ENCODE peak calls at places on chromosome 4, in seven cellular contexts. One of them, this sample, is unnamed.

GRCh38 chr4:19983072-19983471 is 268.6 kb upstream of the SLIT2 start:
- DNase-seq in HFF-Myc: peak
- DNase-seq in kidney epithelial cell: no peak
- DNase-seq in BJ: peak
- DNase-seq in AG04450: peak
- DNase-seq in naive thymus-derived CD4-positive, alpha-beta T cell: no peak
- DNase-seq in GM23338: no peak
- DNase-seq in this sample: no peak

GRCh38 chr4:138910201-138910913 is 105.2 kb upstream of the NOCT start:
- DNase-seq in HFF-Myc: no peak
- DNase-seq in kidney epithelial cell: peak
- DNase-seq in BJ: no peak
- DNase-seq in AG04450: peak
- DNase-seq in naive thymus-derived CD4-positive, alpha-beta T cell: no peak
- DNase-seq in GM23338: no peak
- DNase-seq in this sample: no peak

GRCh38 chr4:141027421-141027820 is 105.8 kb downstream of the RNF150 start:
- DNase-seq in HFF-Myc: no peak
- DNase-seq in kidney epithelial cell: no peak
- DNase-seq in BJ: no peak
- DNase-seq in AG04450: no peak
- DNase-seq in naive thymus-derived CD4-positive, alpha-beta T cell: no peak
- DNase-seq in GM23338: no peak
- DNase-seq in this sample: no peak

GRCh38 chr4:52721968-52722814 is 29.0 kb downstream of the ERVMER34-1 start:
- DNase-seq in HFF-Myc: peak
- DNase-seq in kidney epithelial cell: peak
- DNase-seq in BJ: peak
- DNase-seq in AG04450: peak
- DNase-seq in naive thymus-derived CD4-positive, alpha-beta T cell: peak
- DNase-seq in GM23338: peak
- DNase-seq in this sample: peak

GRCh38 chr4:155433636-155434360 is 57.0 kb upstream of the MAP9 start:
- DNase-seq in HFF-Myc: no peak
- DNase-seq in kidney epithelial cell: no peak
- DNase-seq in BJ: no peak
- DNase-seq in AG04450: no peak
- DNase-seq in naive thymus-derived CD4-positive, alpha-beta T cell: no peak
- DNase-seq in GM23338: no peak
- DNase-seq in this sample: no peak

GRCh38 chr4:125572601-125573000 is 257.8 kb downstream of the FAT4 start:
- DNase-seq in HFF-Myc: no peak
- DNase-seq in kidney epithelial cell: no peak
- DNase-seq in BJ: no peak
- DNase-seq in AG04450: no peak
- DNase-seq in naive thymus-derived CD4-positive, alpha-beta T cell: no peak
- DNase-seq in GM23338: no peak
- DNase-seq in this sample: no peak

GRCh38 chr4:100462206-100462605 is 55.6 kb downstream of the EMCN start:
- DNase-seq in HFF-Myc: no peak
- DNase-seq in kidney epithelial cell: no peak
- DNase-seq in BJ: no peak
- DNase-seq in AG04450: no peak
- DNase-seq in naive thymus-derived CD4-positive, alpha-beta T cell: no peak
- DNase-seq in GM23338: no peak
- DNase-seq in this sample: no peak

GRCh38 chr4:13966241-13967195 is 339.0 kb upstream of the BOD1L1 start:
- DNase-seq in HFF-Myc: peak
- DNase-seq in kidney epithelial cell: peak
- DNase-seq in BJ: no peak
- DNase-seq in AG04450: peak
- DNase-seq in naive thymus-derived CD4-positive, alpha-beta T cell: no peak
- DNase-seq in GM23338: peak
- DNase-seq in this sample: peak

GRCh38 chr4:10240691-10241090 is 124.1 kb upstream of the WDR1 start:
- DNase-seq in HFF-Myc: no peak
- DNase-seq in kidney epithelial cell: no peak
- DNase-seq in BJ: no peak
- DNase-seq in AG04450: no peak
- DNase-seq in naive thymus-derived CD4-positive, alpha-beta T cell: no peak
- DNase-seq in GM23338: no peak
- DNase-seq in this sample: no peak

GRCh38 chr4:26263165-26263564 is 57.6 kb upstream of the RBPJ start:
- DNase-seq in HFF-Myc: no peak
- DNase-seq in kidney epithelial cell: no peak
- DNase-seq in BJ: no peak
- DNase-seq in AG04450: no peak
- DNase-seq in naive thymus-derived CD4-positive, alpha-beta T cell: no peak
- DNase-seq in GM23338: peak
- DNase-seq in this sample: no peak

GRCh38 chr4:145954924-145955339 is 16.3 kb upstream of the ZNF827 start:
- DNase-seq in HFF-Myc: peak
- DNase-seq in kidney epithelial cell: peak
- DNase-seq in BJ: no peak
- DNase-seq in AG04450: peak
- DNase-seq in naive thymus-derived CD4-positive, alpha-beta T cell: no peak
- DNase-seq in GM23338: no peak
- DNase-seq in this sample: peak

GRCh38 chr4:47598896-47599295 is 113.8 kb downstream of the ATP10D start:
- DNase-seq in HFF-Myc: no peak
- DNase-seq in kidney epithelial cell: no peak
- DNase-seq in BJ: no peak
- DNase-seq in AG04450: no peak
- DNase-seq in naive thymus-derived CD4-positive, alpha-beta T cell: no peak
- DNase-seq in GM23338: no peak
- DNase-seq in this sample: no peak

GRCh38 chr4:120753854-120754253 is 168.7 kb downstream of the PRDM5 start:
- DNase-seq in HFF-Myc: no peak
- DNase-seq in kidney epithelial cell: no peak
- DNase-seq in BJ: no peak
- DNase-seq in AG04450: no peak
- DNase-seq in naive thymus-derived CD4-positive, alpha-beta T cell: no peak
- DNase-seq in GM23338: no peak
- DNase-seq in this sample: no peak

GRCh38 chr4:149306537-149306936 is 509.1 kb downstream of the IQCM start:
- DNase-seq in HFF-Myc: no peak
- DNase-seq in kidney epithelial cell: no peak
- DNase-seq in BJ: no peak
- DNase-seq in AG04450: no peak
- DNase-seq in naive thymus-derived CD4-positive, alpha-beta T cell: no peak
- DNase-seq in GM23338: no peak
- DNase-seq in this sample: no peak

GRCh38 chr4:134773497-134774000 is 572.0 kb upstream of the PABPC4L start:
- DNase-seq in HFF-Myc: no peak
- DNase-seq in kidney epithelial cell: no peak
- DNase-seq in BJ: no peak
- DNase-seq in AG04450: no peak
- DNase-seq in naive thymus-derived CD4-positive, alpha-beta T cell: no peak
- DNase-seq in GM23338: no peak
- DNase-seq in this sample: no peak

GRCh38 chr4:17103231-17103630 is 204.8 kb upstream of the LDB2 start:
- DNase-seq in HFF-Myc: no peak
- DNase-seq in kidney epithelial cell: no peak
- DNase-seq in BJ: peak
- DNase-seq in AG04450: peak
- DNase-seq in naive thymus-derived CD4-positive, alpha-beta T cell: no peak
- DNase-seq in GM23338: no peak
- DNase-seq in this sample: peak

GRCh38 chr4:185885075-185885474 is 73.1 kb upstream of the SORBS2 start:
- DNase-seq in HFF-Myc: no peak
- DNase-seq in kidney epithelial cell: no peak
- DNase-seq in BJ: no peak
- DNase-seq in AG04450: no peak
- DNase-seq in naive thymus-derived CD4-positive, alpha-beta T cell: no peak
- DNase-seq in GM23338: no peak
- DNase-seq in this sample: no peak

GRCh38 chr4:158496030-158496741 is 25.5 kb upstream of the RXFP1 start:
- DNase-seq in HFF-Myc: no peak
- DNase-seq in kidney epithelial cell: no peak
- DNase-seq in BJ: no peak
- DNase-seq in AG04450: no peak
- DNase-seq in naive thymus-derived CD4-positive, alpha-beta T cell: no peak
- DNase-seq in GM23338: peak
- DNase-seq in this sample: peak

GRCh38 chr4:125484912-125485311 is 170.2 kb downstream of the FAT4 start:
- DNase-seq in HFF-Myc: no peak
- DNase-seq in kidney epithelial cell: no peak
- DNase-seq in BJ: no peak
- DNase-seq in AG04450: no peak
- DNase-seq in naive thymus-derived CD4-positive, alpha-beta T cell: no peak
- DNase-seq in GM23338: no peak
- DNase-seq in this sample: no peak

GRCh38 chr4:84495448-84496221 is 3.5 kb downstream of the NKX6-1 start:
- DNase-seq in HFF-Myc: no peak
- DNase-seq in kidney epithelial cell: no peak
- DNase-seq in BJ: no peak
- DNase-seq in AG04450: no peak
- DNase-seq in naive thymus-derived CD4-positive, alpha-beta T cell: no peak
- DNase-seq in GM23338: peak
- DNase-seq in this sample: no peak
- H3K4me3 ChIP-seq in HFF-Myc: no peak
- H3K4me3 ChIP-seq in kidney epithelial cell: no peak
- H3K4me3 ChIP-seq in BJ: no peak
- H3K4me3 ChIP-seq in AG04450: no peak
- H3K4me3 ChIP-seq in naive thymus-derived CD4-positive, alpha-beta T cell: no peak
- H3K4me3 ChIP-seq in GM23338: peak
- H3K4me3 ChIP-seq in this sample: no peak

DNA sequence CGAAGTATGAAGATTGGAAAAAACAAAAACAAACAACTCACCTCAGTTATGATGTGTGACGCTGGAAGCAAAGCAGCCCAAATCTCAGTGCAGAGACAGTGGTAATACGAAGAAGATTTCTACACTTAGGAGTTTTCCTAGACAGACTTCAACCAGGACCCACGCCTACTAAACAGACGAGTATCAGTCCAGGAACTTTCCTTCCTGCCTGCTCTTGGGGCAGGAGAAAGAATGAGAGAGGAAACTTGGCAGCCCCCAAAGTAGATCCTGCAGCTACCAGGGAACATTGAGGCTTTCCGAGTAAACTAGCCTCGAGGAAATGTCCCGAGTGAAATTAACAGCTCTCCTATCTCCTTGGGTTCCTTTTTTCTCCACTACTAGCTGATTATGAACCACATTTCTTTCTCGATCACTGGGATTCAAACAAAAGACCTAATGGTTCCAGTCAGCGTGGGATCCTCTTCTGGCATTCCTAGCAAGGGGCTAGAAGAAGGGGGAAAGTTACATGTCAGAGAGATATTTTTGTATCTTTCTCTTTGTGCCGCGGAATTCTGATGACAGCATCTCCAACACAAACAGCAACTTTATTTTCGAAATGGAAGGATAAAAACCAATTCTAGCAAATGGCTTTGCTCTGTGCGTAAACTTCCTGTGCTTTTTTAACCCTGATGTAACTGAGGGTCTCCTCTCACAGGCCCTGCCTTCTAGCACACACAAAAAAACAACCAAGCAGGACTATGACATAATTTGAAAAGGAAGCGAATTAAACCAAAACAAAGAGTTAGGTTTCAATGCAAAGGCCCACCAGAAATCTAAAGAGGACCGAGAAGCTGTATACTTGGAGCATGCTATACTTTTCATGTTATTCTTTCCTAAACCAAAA is 53.2 kb downstream of the PPM1K start:
- DNase-seq in HFF-Myc: no peak
- DNase-seq in kidney epithelial cell: no peak
- DNase-seq in BJ: no peak
- DNase-seq in AG04450: no peak
- DNase-seq in naive thymus-derived CD4-positive, alpha-beta T cell: peak
- DNase-seq in GM23338: no peak
- DNase-seq in this sample: no peak
- H3K4me3 ChIP-seq in HFF-Myc: peak
- H3K4me3 ChIP-seq in kidney epithelial cell: no peak
- H3K4me3 ChIP-seq in BJ: peak
- H3K4me3 ChIP-seq in AG04450: peak
- H3K4me3 ChIP-seq in naive thymus-derived CD4-positive, alpha-beta T cell: peak
- H3K4me3 ChIP-seq in GM23338: no peak
- H3K4me3 ChIP-seq in this sample: peak

GRCh38 chr4:89101256-89102161 is 9.8 kb upstream of the TIGD2 start:
- DNase-seq in HFF-Myc: no peak
- DNase-seq in kidney epithelial cell: no peak
- DNase-seq in BJ: no peak
- DNase-seq in AG04450: no peak
- DNase-seq in naive thymus-derived CD4-positive, alpha-beta T cell: no peak
- DNase-seq in GM23338: no peak
- DNase-seq in this sample: no peak

GRCh38 chr4:89099034-89099433 is 12.3 kb upstream of the TIGD2 start:
- DNase-seq in HFF-Myc: no peak
- DNase-seq in kidney epithelial cell: no peak
- DNase-seq in BJ: no peak
- DNase-seq in AG04450: no peak
- DNase-seq in naive thymus-derived CD4-positive, alpha-beta T cell: no peak
- DNase-seq in GM23338: no peak
- DNase-seq in this sample: no peak

GRCh38 chr4:89105726-89106125 is 5.6 kb upstream of the TIGD2 start:
- DNase-seq in HFF-Myc: no peak
- DNase-seq in kidney epithelial cell: no peak
- DNase-seq in BJ: no peak
- DNase-seq in AG04450: no peak
- DNase-seq in naive thymus-derived CD4-positive, alpha-beta T cell: no peak
- DNase-seq in GM23338: no peak
- DNase-seq in this sample: no peak

DNA sequence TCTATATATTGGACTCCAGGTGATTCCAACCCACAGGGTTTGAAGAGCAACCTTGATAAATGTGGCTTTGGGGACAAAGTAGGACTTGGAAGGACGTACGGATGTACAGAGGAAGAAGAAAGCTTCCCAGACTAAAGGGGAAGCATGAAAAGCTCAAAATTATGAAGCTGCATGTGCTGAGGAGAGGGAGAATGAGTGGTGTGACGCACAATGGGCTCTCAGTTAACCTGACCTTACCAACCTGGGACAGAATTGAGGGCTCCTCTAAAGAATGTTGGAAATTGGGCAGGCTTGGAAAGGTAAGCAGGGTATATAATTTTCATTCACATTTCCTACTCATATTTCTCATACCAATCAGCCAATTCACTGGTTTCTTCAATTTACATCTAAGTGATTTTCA is 10.5 kb upstream of the TIGD2 start:
- DNase-seq in HFF-Myc: no peak
- DNase-seq in kidney epithelial cell: no peak
- DNase-seq in BJ: no peak
- DNase-seq in AG04450: no peak
- DNase-seq in naive thymus-derived CD4-positive, alpha-beta T cell: no peak
- DNase-seq in GM23338: no peak
- DNase-seq in this sample: no peak
- H3K4me3 ChIP-seq in HFF-Myc: no peak
- H3K4me3 ChIP-seq in kidney epithelial cell: no peak
- H3K4me3 ChIP-seq in BJ: no peak
- H3K4me3 ChIP-seq in AG04450: no peak
- H3K4me3 ChIP-seq in naive thymus-derived CD4-positive, alpha-beta T cell: no peak
- H3K4me3 ChIP-seq in GM23338: no peak
- H3K4me3 ChIP-seq in this sample: no peak

DNA sequence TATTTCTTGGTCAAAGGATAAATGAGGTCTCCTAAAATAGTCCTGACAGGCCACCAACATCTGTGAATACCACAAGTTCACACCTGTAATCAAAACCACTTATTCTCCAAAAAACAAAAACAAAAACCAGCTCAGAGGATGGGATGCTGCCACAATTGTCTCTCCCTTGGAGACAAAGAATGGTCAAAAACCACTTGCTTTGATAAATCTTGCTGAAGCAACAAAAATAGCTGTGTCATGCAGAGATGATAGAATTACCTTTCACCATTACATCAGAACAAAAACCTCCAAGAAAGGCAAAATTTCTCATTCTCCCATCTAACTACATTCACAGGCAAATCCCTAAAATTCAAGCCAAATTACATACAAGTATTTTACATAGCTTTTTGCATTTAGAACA is 180.4 kb downstream of the MAML3 start:
- DNase-seq in HFF-Myc: no peak
- DNase-seq in kidney epithelial cell: no peak
- DNase-seq in BJ: no peak
- DNase-seq in AG04450: no peak
- DNase-seq in naive thymus-derived CD4-positive, alpha-beta T cell: no peak
- DNase-seq in GM23338: no peak
- DNase-seq in this sample: no peak
- H3K4me3 ChIP-seq in HFF-Myc: no peak
- H3K4me3 ChIP-seq in kidney epithelial cell: no peak
- H3K4me3 ChIP-seq in BJ: no peak
- H3K4me3 ChIP-seq in AG04450: no peak
- H3K4me3 ChIP-seq in naive thymus-derived CD4-positive, alpha-beta T cell: no peak
- H3K4me3 ChIP-seq in GM23338: no peak
- H3K4me3 ChIP-seq in this sample: no peak

This sample was measured in MG63.